ENCODE peak calls at places on chromosome 17, in ten cellular contexts. F is ovary; P is gastrocnemius medialis; C is body of pancreas; A is heart left ventricle; J is left lung; D is IMR-90; K is transverse colon; O is CD8-positive, alpha-beta T cell; T is GM23338. S is an unnamed sample. For H3K4me1, the result is how much of the 10 kb centered on the place peaks cover.

GRCh38 chr17:16652847-16653366 is 743 bp downstream of the ZNF624 start:
- DNase-seq in D (no peak), O (no peak), C (no peak), A (no peak), J (no peak), K (no peak), P (peak), F (no peak), T (no peak), S (no peak)

GRCh38 chr17:44414394-44415155 is 25.1 kb upstream of the ITGA2B start:
- DNase-seq in K (no peak), C (no peak), T (no peak), A (no peak), P (no peak), F (no peak), D (no peak), J (no peak), O (no peak), S (no peak)

GRCh38 chr17:1782171-1782567 is 20.3 kb downstream of the SERPINF1 start:
- DNase-seq in A (no peak), J (no peak), K (no peak), O (no peak), T (no peak), C (no peak), P (no peak), D (no peak), F (no peak), S (no peak)

GRCh38 chr17:11889266-11889665 is 108.0 kb downstream of the ZNF18 start:
- DNase-seq in C (no peak), O (no peak), P (no peak), A (no peak), F (no peak), J (no peak), K (no peak), D (no peak), T (no peak), S (no peak)

GRCh38 chr17:8019665-8020064 is 17.2 kb downstream of the GUCY2D start:
- DNase-seq in C (no peak), O (no peak), P (no peak), T (no peak), D (peak), F (no peak), J (peak), K (no peak), A (no peak), S (peak)

GRCh38 chr17:59851431-59852375 is 41.0 kb downstream of the TUBD1 start:
- DNase-seq in C (peak), O (no peak), K (peak), F (peak), J (no peak), D (peak), A (no peak), P (no peak), T (no peak), S (peak)

GRCh38 chr17:61450641-61451537 is 1.3 kb upstream of the TBX4 start:
- DNase-seq in F (no peak), T (peak), C (no peak), O (no peak), D (no peak), P (no peak), K (no peak), A (no peak), J (no peak), S (peak)

GRCh38 chr17:82076018-82076784 is 10.6 kb upstream of the DUS1L start:
- DNase-seq in P (no peak), T (no peak), A (no peak), C (no peak), F (no peak), K (no peak), D (no peak), J (no peak), O (peak), S (no peak)

GRCh38 chr17:72406501-72406900 is 285.7 kb downstream of the SOX9 start:
- DNase-seq in D (no peak), T (no peak), K (no peak), P (no peak), F (no peak), J (no peak), C (no peak), A (no peak), O (no peak), S (no peak)
- H3K4me1 ChIP-seq in D (under half), T (under half), K (under half), P (under half), F (under half), J (under half), C (under half), A (under half), O (under half), S (under half)

GRCh38 chr17:76738468-76738850 is 540 bp downstream of the MFSD11 start:
- DNase-seq in C (no peak), A (no peak), O (no peak), F (no peak), D (no peak), J (no peak), T (no peak), P (no peak), K (no peak), S (peak)

GRCh38 chr17:76744747-76745146 is 6.8 kb downstream of the MFSD11 start:
- DNase-seq in D (no peak), O (no peak), K (no peak), F (no peak), J (no peak), P (no peak), T (no peak), C (no peak), A (no peak), S (no peak)

GRCh38 chr17:76747716-76748360 is 9.9 kb downstream of the MFSD11 start:
- DNase-seq in O (no peak), F (no peak), T (no peak), D (no peak), K (no peak), A (no peak), C (no peak), J (no peak), P (peak), S (no peak)

GRCh38 chr17:76740329-76741118 is 2.6 kb downstream of the MFSD11 start:
- DNase-seq in T (no peak), F (no peak), P (peak), C (no peak), K (no peak), J (no peak), A (no peak), D (peak), O (no peak), S (peak)

GRCh38 chr17:76742958-76743357 is 5.0 kb downstream of the MFSD11 start:
- DNase-seq in A (no peak), O (no peak), C (no peak), J (no peak), T (no peak), F (no peak), K (no peak), D (no peak), P (no peak), S (no peak)
- H3K4me1 ChIP-seq in A (under half), O (under half), C (under half), J (under half), T (under half), F (under half), K (under half), D (under half), P (half or more), S (under half)

DNA sequence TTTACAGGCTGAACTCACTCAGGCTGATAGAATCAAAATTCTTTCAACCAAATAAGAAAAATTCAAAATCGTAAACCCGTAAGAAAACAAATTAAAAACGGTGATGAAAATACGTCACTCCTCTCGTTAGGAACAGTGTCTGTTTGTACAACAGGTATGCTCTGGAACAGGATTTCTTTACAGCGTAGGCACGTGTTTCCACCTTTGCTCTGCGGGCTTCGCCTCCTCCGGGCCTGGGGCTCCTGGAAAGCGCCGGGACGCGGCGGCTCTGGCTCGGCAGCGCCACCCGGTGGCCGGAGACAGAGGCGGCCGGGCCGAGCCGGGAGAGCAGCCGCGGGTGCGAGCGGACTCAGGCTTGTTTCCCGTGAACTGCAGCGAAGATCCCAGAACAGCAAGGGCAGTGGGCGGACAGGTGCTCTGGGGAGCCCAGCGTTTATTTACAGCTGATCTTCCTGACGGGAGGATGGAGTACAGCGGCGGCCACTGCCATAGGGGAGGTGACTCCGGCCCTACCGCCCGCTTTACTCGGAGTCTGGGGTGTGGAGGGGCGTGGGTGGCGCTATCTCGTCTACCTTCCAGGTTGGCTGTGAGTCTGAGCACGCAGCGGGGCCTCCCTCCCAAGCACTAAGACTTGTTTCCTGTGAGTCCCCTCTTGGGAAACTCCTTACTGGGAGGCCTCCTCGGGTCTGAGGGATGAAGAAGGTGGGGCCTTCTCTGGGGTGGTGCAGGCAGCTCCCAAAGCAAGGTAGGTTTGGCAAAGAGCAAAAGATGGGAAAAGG is 40.5 kb upstream of the ATP2A3 start:
- DNase-seq in K (peak), F (no peak), J (peak), T (peak), O (peak), P (no peak), C (peak), A (peak), D (no peak), S (peak)
- H3K4me1 ChIP-seq in K (under half), F (under half), J (under half), T (under half), O (under half), P (under half), C (under half), A (under half), D (under half), S (under half)

GRCh38 chr17:65176646-65177409 is 39.7 kb downstream of the RGS9 start:
- DNase-seq in P (no peak), D (no peak), O (no peak), F (no peak), A (no peak), K (no peak), C (no peak), T (no peak), J (no peak), S (no peak)
- H3K4me1 ChIP-seq in P (under half), D (under half), O (under half), F (under half), A (under half), K (under half), C (under half), T (under half), J (under half), S (under half)

DNA sequence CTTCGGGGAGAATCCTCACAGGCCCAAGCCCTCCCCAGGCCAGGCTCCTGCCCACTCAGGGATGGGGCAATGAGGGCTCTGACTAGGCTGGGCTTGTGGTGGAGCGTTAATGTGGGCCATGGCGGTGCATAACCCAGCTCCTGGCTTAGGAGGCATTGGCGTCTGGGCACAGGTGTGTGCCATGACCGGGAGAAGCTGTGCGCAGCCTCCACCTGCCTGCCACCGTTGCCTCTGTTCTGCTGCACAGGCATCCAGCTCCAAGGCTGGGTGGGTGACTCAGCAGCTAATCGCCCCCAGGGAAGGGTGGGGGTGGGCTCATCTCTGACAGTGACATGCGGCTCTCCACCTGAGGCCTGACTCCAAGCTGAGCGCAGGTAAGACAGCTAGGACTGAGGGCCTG is 3.5 kb upstream of the ARHGAP27 start:
- DNase-seq in P (no peak), D (no peak), K (no peak), O (no peak), C (no peak), F (no peak), J (peak), A (no peak), T (no peak), S (no peak)
- H3K4me1 ChIP-seq in P (under half), D (under half), K (under half), O (under half), C (under half), F (under half), J (under half), A (under half), T (under half), S (under half)

DNA sequence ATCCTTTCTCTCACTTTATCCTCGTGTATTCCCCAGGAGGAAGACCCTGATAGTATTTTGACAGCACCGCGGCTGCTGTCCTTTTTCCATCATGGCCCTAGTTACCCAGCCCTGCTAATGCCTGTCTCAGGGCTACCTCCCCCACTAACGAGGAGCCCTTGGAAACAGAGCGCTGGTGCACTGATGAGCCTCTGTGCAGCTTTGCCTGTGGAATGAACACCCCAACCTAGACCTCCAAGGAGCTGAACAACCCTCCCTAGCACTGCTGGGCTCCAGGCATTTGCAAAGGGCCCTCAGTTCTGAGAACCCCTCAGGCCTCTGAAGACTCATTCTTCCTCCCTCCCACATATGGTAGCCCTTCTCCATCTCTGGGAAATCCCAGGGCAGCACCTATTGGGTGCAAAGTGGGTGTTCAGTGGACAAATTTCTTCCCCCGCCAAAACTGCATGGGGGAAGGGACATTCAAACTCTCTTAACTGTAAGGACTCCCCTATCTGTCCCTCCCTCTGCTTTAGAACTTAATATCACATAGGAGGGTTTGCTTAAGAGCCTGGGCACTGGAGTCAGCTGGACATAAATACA is 23.4 kb upstream of the CCL1 start:
- DNase-seq in D (no peak), P (no peak), F (no peak), K (no peak), T (no peak), J (no peak), O (no peak), C (no peak), A (no peak), S (no peak)
- H3K4me1 ChIP-seq in D (under half), P (under half), F (under half), K (under half), T (under half), J (under half), O (under half), C (under half), A (under half), S (under half)

GRCh38 chr17:35732806-35733136 is 1.3 kb downstream of the RASL10B start:
- DNase-seq in A (no peak), J (no peak), C (no peak), O (no peak), F (no peak), K (no peak), P (no peak), D (no peak), T (peak), S (no peak)

GRCh38 chr17:35731932-35732805 is 730 bp downstream of the RASL10B start:
- DNase-seq in P (no peak), O (no peak), D (no peak), A (no peak), T (peak), F (no peak), J (no peak), K (no peak), C (no peak), S (no peak)

GRCh38 chr17:35730400-35731005 is 936 bp upstream of the RASL10B start:
- DNase-seq in J (no peak), T (peak), C (no peak), K (no peak), F (no peak), O (no peak), P (no peak), A (no peak), D (no peak), S (no peak)

GRCh38 chr17:35729405-35729833 is 2.0 kb upstream of the RASL10B start:
- DNase-seq in P (no peak), A (no peak), J (no peak), O (no peak), C (no peak), D (no peak), K (no peak), T (peak), F (no peak), S (no peak)

GRCh38 chr17:35731239-35731931 is at the start of gene RASL10B:
- DNase-seq in P (no peak), T (peak), K (peak), D (peak), O (peak), C (peak), A (peak), F (peak), J (no peak), S (peak)
- H3K4me1 ChIP-seq in P (under half), T (under half), K (under half), D (under half), O (under half), C (under half), A (under half), F (under half), J (under half), S (under half)

S was measured in sigmoid colon.